ENCODE peak calls at places on chromosomes 6 and 20, in ten cellular contexts. P is cardiac muscle cell, M is spleen, G is neural progenitor cell, L is right lobe of liver, C is thoracic aorta, B is astrocyte, D is PC-3, K is fibroblast of lung, E is keratinocyte. T is an unnamed sample.

GRCh38 chr6:1810880-1811279 is 201.2 kb downstream of the FOXC1 start:
- DNase-seq in B (no peak), C (no peak), D (no peak), G (no peak), M (no peak), P (no peak), E (no peak), L (no peak), K (no peak), T (no peak)

GRCh38 chr20:58268936-58269619 is 40.4 kb upstream of the RAB22A start:
- DNase-seq in B (peak; percentile 20), C (no peak), L (no peak), M (no peak), P (no peak), G (no peak), K (peak; percentile 27), D (peak; percentile 21), E (no peak), T (no peak)

GRCh38 chr20:57996936-57997629 is 231.4 kb downstream of the ANKRD60 start:
- DNase-seq in L (no peak), E (no peak), B (peak; percentile 82), G (no peak), C (no peak), M (peak; percentile 15), D (peak; percentile 87), P (no peak), K (peak; percentile 85), T (no peak)

GRCh38 chr6:155077784-155078183 is 82.7 kb downstream of the TIAM2 start:
- DNase-seq in P (no peak), K (no peak), C (no peak), B (no peak), E (no peak), D (no peak), M (no peak), G (no peak), L (no peak), T (no peak)

GRCh38 chr20:2738734-2739398 is 46.3 kb downstream of the EBF4 start:
- DNase-seq in P (no peak), M (no peak), D (no peak), C (no peak), L (no peak), E (no peak), G (no peak), K (no peak), B (no peak), T (peak; percentile 40)

GRCh38 chr6:113376847-113377165 is 480.3 kb upstream of the MARCKS start:
- DNase-seq in C (no peak), E (no peak), P (no peak), D (no peak), M (no peak), B (no peak), L (no peak), K (no peak), G (no peak), T (no peak)

GRCh38 chr6:17233531-17233930 is 47.6 kb upstream of the RBM24 start:
- DNase-seq in P (no peak), D (peak; percentile 28), C (no peak), L (no peak), G (no peak), E (peak; percentile 81), M (no peak), K (peak; percentile 46), B (peak; percentile 29), T (no peak)

GRCh38 chr20:4813839-4814695 is 92.4 kb downstream of the PRND start:
- DNase-seq in B (no peak), E (no peak), G (no peak), M (peak; percentile 88), D (peak; percentile 36), C (no peak), L (no peak), K (no peak), P (no peak), T (no peak)

DNA sequence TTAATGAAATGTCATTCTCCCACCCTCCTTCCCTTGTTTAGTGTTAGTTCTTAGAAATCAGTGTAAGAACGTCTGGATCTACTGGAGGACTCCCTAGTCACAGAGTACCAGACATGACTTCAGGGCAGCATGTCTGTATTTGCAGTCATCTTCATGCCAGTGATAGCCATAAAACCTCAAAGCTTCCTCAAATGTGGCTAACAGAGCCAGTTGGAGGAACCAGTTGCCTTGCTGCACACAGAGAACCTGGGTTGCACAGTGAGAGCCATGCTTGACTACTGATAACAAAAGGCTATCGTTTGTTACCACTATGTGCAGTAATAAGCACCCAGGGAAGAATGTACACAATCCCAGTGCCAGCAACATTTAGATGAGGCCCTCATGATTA is 20.1 kb downstream of the NT5E start:
- DNase-seq in D (no peak), P (no peak), C (no peak), G (no peak), K (peak; percentile 61), B (peak; percentile 47), L (no peak), M (no peak), E (no peak), T (no peak)
- H3K4me1 ChIP-seq in D (peaks cover 36% of the 10 kb centered on the region), P (no peaks in the 10 kb centered on the region), C (peaks cover 46% of the 10 kb centered on the region), G (no peaks in the 10 kb centered on the region), K (peaks cover 17% of the 10 kb centered on the region), B (peaks cover 34% of the 10 kb centered on the region), L (no peaks in the 10 kb centered on the region), M (peaks cover 4% of the 10 kb centered on the region), E (peaks cover 31% of the 10 kb centered on the region), T (peaks cover 20% of the 10 kb centered on the region)

DNA sequence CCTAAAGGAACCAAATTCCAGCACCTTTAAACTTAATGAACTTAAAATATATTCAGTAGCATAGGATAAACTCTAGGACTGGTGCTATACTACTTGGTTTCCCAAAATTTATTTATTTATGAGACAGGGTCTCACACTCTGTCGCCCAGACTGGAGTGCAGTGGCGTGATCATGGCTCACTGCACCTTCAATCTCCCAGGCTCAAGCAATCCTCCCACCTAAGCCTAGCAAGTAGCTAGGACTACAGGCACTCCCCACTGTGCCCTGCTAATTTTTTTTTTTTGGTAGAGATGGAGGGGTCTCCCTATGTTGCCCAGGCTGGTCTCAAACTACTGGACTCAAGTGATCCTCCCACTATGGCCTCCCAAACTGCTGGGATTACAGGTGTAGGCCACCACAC is 21.4 kb downstream of the EIF2S2 start:
- DNase-seq in B (no peak), P (no peak), M (no peak), L (no peak), D (no peak), C (no peak), E (no peak), K (no peak), G (no peak), T (peak; percentile 21)
- H3K27ac ChIP-seq in B (no peak overlapping the region), P (peak overlapping the region; percentile 75), M (no peak overlapping the region), L (no peak overlapping the region), D (no peak overlapping the region), C (no peak overlapping the region), E (no peak overlapping the region), K (no peak overlapping the region), G (peak overlapping the region; percentile 0), T (peak overlapping the region; percentile 45)

DNA sequence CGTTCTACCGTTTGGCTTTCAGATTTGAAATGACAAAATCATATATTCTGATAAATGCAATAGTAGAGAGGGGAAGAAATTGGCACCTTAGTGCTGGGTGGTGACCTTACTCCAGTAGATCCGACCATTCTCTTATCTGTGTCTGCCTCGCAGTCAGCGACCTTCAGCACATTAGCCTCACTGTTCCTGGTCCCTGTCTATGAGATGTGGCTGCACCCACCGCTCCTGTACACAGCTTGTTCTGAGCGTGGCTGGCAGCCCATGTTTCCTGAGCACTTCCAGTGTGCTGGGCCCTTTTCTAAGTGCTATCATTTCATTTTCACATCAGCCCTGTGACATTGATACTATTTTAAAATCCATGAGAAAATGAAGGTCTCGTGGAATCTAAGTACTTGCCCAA is 138.1 kb downstream of the TMEM242 start:
- DNase-seq in D (no peak), K (no peak), M (no peak), E (no peak), C (no peak), B (no peak), L (no peak), G (no peak), P (no peak), T (no peak)
- H3K4me1 ChIP-seq in D (peaks cover 37% of the 10 kb centered on the region), K (peaks cover 2% of the 10 kb centered on the region), M (no peaks in the 10 kb centered on the region), E (peaks cover 19% of the 10 kb centered on the region), C (peaks cover 30% of the 10 kb centered on the region), B (peaks cover 16% of the 10 kb centered on the region), L (no peaks in the 10 kb centered on the region), G (no peaks in the 10 kb centered on the region), P (peaks cover 25% of the 10 kb centered on the region), T (peaks cover 33% of the 10 kb centered on the region)

GRCh38 chr20:19017104-19017690 is 195.2 kb upstream of the SLC24A3 start:
- DNase-seq in K (no peak), P (no peak), D (no peak), G (no peak), C (no peak), B (no peak), E (no peak), L (no peak), M (no peak), T (no peak)

GRCh38 chr20:19012671-19013070 is 199.1 kb downstream of the SCP2D1 start:
- DNase-seq in M (no peak), G (no peak), L (peak; percentile 36), C (no peak), D (no peak), K (no peak), P (no peak), B (no peak), E (no peak), T (no peak)

GRCh38 chr20:19013907-19014306 is 198.5 kb upstream of the SLC24A3 start:
- DNase-seq in P (no peak), K (no peak), M (no peak), B (no peak), G (no peak), D (no peak), C (no peak), E (no peak), L (peak; percentile 5), T (no peak)

GRCh38 chr20:19015890-19016465 is 196.5 kb upstream of the SLC24A3 start:
- DNase-seq in E (no peak), L (peak; percentile 27), B (no peak), D (no peak), C (no peak), K (no peak), M (no peak), P (no peak), G (no peak), T (no peak)

GRCh38 chr20:19015326-19015725 is 197.1 kb upstream of the SLC24A3 start:
- DNase-seq in K (no peak), M (no peak), C (no peak), B (no peak), P (no peak), G (peak; percentile 23), L (peak; percentile 40), D (no peak), E (no peak), T (no peak)
- H3K27ac ChIP-seq in K (no peak overlapping the region), M (no peak overlapping the region), C (no peak overlapping the region), B (no peak overlapping the region), P (no peak overlapping the region), G (no peak overlapping the region), L (no peak overlapping the region), D (no peak overlapping the region), E (no peak overlapping the region), T (no peak overlapping the region)

DNA sequence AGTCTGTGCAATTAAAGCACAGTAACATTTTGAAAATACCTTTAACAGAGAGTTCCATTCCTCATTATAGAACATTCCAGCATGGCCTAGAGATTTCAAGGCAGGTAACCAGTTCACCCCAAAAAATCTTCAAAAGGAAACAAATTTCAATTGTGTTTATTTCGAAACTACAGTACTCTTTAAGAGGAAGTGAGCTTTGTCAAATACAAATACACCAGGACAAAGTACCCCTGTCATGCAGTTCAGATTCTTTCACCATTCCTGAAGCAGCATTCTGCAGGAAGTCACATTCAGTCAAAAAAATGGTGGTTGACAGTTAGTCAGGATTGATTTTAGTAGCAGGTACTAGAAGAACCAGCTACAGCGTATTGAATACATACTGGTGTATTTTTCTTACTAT is 89.7 kb upstream of the RIN2 start:
- DNase-seq in E (no peak), B (no peak), P (no peak), D (no peak), L (no peak), K (no peak), C (no peak), M (no peak), G (no peak), T (no peak)
- H3K4me1 ChIP-seq in E (no peaks in the 10 kb centered on the region), B (no peaks in the 10 kb centered on the region), P (no peaks in the 10 kb centered on the region), D (peaks cover 1% of the 10 kb centered on the region), L (no peaks in the 10 kb centered on the region), K (no peaks in the 10 kb centered on the region), C (no peaks in the 10 kb centered on the region), M (no peaks in the 10 kb centered on the region), G (no peaks in the 10 kb centered on the region), T (no peaks in the 10 kb centered on the region)